ENCODE peak calls at places on chromosome 14, in six cellular contexts. O is H9, P is adipocyte, L is heart left ventricle, R is bronchial epithelial cell, C is brain microvascular endothelial cell. B is an unnamed sample.
A peak's percentile ranks its signal among the peaks of the same experiment; 100 is the strongest.

GRCh38 chr14:63717704-63718103 is 10.2 kb downstream of the SGPP1 start:
- DNase-seq in O (no peak), P (peak; percentile 47), L (no peak), R (peak; percentile 35), C (no peak), B (no peak)

GRCh38 chr14:94773682-94774211 is 3.8 kb upstream of the GSC start:
- DNase-seq in O (peak; percentile 76), P (no peak), L (no peak), R (no peak), C (no peak), B (no peak)

GRCh38 chr14:94269156-94269555 is 23.9 kb downstream of the SERPINA10 start:
- DNase-seq in O (no peak), P (no peak), L (no peak), R (no peak), C (no peak), B (no peak)

GRCh38 chr14:24634158-24634557 is at the start of gene GZMB:
- DNase-seq in O (no peak), P (no peak), L (no peak), R (peak; percentile 23), C (no peak), B (no peak)

GRCh38 chr14:72869407-72870329 is 24.2 kb downstream of the DPF3 start:
- DNase-seq in O (no peak), P (no peak), L (no peak), R (no peak), C (no peak), B (no peak)

GRCh38 chr14:95300697-95301526 is 18.8 kb downstream of the CLMN start:
- DNase-seq in O (no peak), P (no peak), L (no peak), R (no peak), C (no peak), B (no peak)

GRCh38 chr14:24055971-24056799 is 4.4 kb downstream of the CARMIL3 start:
- DNase-seq in O (no peak), P (no peak), L (no peak), R (no peak), C (no peak), B (no peak)

GRCh38 chr14:68781161-68782021 is 11.5 kb downstream of the ZFP36L1 start:
- DNase-seq in O (no peak), P (no peak), L (no peak), R (no peak), C (no peak), B (peak; percentile 64)

GRCh38 chr14:50334211-50334610 is 22.1 kb downstream of the DMAC2L start:
- DNase-seq in O (no peak), P (no peak), L (no peak), R (no peak), C (no peak), B (no peak)

GRCh38 chr14:74618078-74618952 is 6.3 kb upstream of the LTBP2 start:
- DNase-seq in O (no peak), P (peak; percentile 72), L (peak; percentile 57), R (peak; percentile 89), C (no peak), B (peak; percentile 22)

GRCh38 chr14:23548351-23549318 is 2.9 kb downstream of the ZFHX2 start:
- DNase-seq in O (peak; percentile 67), P (no peak), L (no peak), R (no peak), C (peak; percentile 64), B (no peak)

GRCh38 chr14:21791749-21792148 is 118.1 kb upstream of the OR4E1 start:
- DNase-seq in O (no peak), P (no peak), L (no peak), R (no peak), C (no peak), B (no peak)

GRCh38 chr14:43411841-43412240 is 1095.2 kb downstream of the FSCB start:
- DNase-seq in O (no peak), P (no peak), L (no peak), R (no peak), C (no peak), B (no peak)

GRCh38 chr14:68723808-68724268 is 69.0 kb downstream of the ZFP36L1 start:
- DNase-seq in O (no peak), P (no peak), L (no peak), R (no peak), C (no peak), B (no peak)

GRCh38 chr14:94593749-94594431 is 12.7 kb downstream of the SERPINA5 start:
- DNase-seq in O (no peak), P (no peak), L (no peak), R (no peak), C (no peak), B (no peak)

GRCh38 chr14:51691176-51691575 is 39.5 kb downstream of the FRMD6 start:
- DNase-seq in O (no peak), P (peak; percentile 44), L (no peak), R (peak; percentile 57), C (no peak), B (no peak)

GRCh38 chr14:73463411-73463810 is 5.1 kb upstream of the NUMB start:
- DNase-seq in O (no peak), P (peak; percentile 90), L (peak; percentile 27), R (peak; percentile 99), C (peak; percentile 96), B (peak; percentile 32)

GRCh38 chr14:100534528-100535286 is 52.5 kb downstream of the BEGAIN start:
- DNase-seq in O (peak; percentile 26), P (no peak), L (no peak), R (no peak), C (no peak), B (no peak)

GRCh38 chr14:103748539-103748867 is 32.9 kb downstream of the ZFYVE21 start:
- DNase-seq in O (no peak), P (no peak), L (no peak), R (no peak), C (no peak), B (no peak)

GRCh38 chr14:103316723-103317122 is 17.3 kb upstream of the EIF5 start:
- DNase-seq in O (peak; percentile 68), P (no peak), L (no peak), R (no peak), C (no peak), B (no peak)

GRCh38 chr14:103724116-103724515 is 8.5 kb downstream of the ZFYVE21 start:
- DNase-seq in O (no peak), P (no peak), L (peak; percentile 72), R (no peak), C (peak; percentile 60), B (peak; percentile 87)

GRCh38 chr14:91749857-91750256 is 18.0 kb upstream of the CATSPERB start:
- DNase-seq in O (no peak), P (no peak), L (no peak), R (no peak), C (no peak), B (no peak)

GRCh38 chr14:90487031-90487430 is 90.2 kb downstream of the CALM1 start:
- DNase-seq in O (peak; percentile 52), P (no peak), L (peak; percentile 35), R (no peak), C (no peak), B (no peak)

GRCh38 chr14:98931911-98932310 is 340.1 kb downstream of the BCL11B start:
- DNase-seq in O (no peak), P (no peak), L (no peak), R (no peak), C (no peak), B (no peak)

GRCh38 chr14:101858791-101859537 is 97.5 kb downstream of the PPP2R5C start:
- DNase-seq in O (no peak), P (no peak), L (no peak), R (peak; percentile 12), C (no peak), B (no peak)

GRCh38 chr14:32571995-32572866 is 243.1 kb downstream of the AKAP6 start:
- DNase-seq in O (no peak), P (no peak), L (no peak), R (no peak), C (no peak), B (no peak)

GRCh38 chr14:87044807-87045206 is 948.2 kb downstream of the GALC start:
- DNase-seq in O (no peak), P (no peak), L (no peak), R (no peak), C (no peak), B (no peak)

GRCh38 chr14:25116607-25117006 is 66.7 kb upstream of the STXBP6 start:
- DNase-seq in O (no peak), P (peak; percentile 59), L (no peak), R (no peak), C (no peak), B (no peak)

GRCh38 chr14:23375527-23376251 is 1.2 kb upstream of the CMTM5 start:
- DNase-seq in O (no peak), P (no peak), L (no peak), R (no peak), C (no peak), B (no peak)

GRCh38 chr14:105119410-105120025 is 49.1 kb downstream of the JAG2 start:
- DNase-seq in O (no peak), P (no peak), L (peak; percentile 5), R (no peak), C (no peak), B (no peak)

GRCh38 chr14:73634333-73634833 is 10.4 kb upstream of the DNAL1 start:
- DNase-seq in O (peak; percentile 93), P (no peak), L (no peak), R (peak; percentile 6), C (no peak), B (peak; percentile 66)

DNA sequence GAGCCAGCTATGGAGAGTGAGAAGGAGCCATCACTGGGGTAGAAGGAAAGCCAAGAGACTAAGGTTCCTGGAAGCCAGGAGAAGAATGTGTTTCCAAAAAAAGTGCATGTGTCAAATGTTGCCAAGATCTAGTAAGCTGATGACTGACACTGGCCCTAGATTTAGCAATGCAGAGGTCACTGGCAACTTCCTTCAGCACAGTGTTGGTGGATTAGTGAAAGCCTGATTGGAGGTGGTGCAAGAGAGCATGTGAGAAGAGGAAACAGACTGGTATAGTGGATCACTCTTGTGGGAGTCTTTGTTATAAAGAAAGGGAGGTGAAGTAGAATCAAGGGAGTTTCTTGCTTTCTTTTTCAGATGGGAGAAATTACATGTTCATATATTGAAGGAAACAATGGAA is 34.1 kb upstream of the CHGA start:
- DNase-seq in O (no peak), P (no peak), L (no peak), R (no peak), C (no peak), B (no peak)
- H3K27me3 ChIP-seq in O (no peaks in the 10 kb centered on the region), P (peaks cover 55% of the 10 kb centered on the region), L (peaks cover 13% of the 10 kb centered on the region), R (peaks cover 9% of the 10 kb centered on the region), C (peaks cover 2% of the 10 kb centered on the region), B (no peaks in the 10 kb centered on the region)

DNA sequence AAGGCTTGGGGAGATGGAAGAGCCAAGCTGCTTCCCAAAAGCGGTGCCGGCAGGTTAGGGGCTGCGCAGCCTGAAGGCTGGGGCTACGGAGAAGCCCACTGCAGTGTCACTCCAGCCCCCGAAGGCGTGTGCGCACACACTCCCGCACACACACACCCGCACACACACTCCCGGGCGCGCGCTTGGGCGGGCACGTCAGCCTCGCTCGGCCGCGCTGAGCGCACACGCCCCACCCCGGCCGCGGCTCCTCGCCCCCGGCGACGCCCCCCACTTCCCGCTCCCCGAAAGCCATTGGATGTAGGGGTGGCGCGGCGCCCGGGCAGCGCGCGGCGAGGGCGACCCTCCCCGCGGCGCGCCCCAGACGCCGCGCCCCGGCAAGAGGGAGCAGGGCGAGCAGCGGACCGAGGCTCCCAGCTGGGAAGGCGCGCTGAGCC is at the start of gene KCNK10:
- DNase-seq in O (peak; percentile 36), P (no peak), L (no peak), R (no peak), C (no peak), B (no peak)
- H3K27me3 ChIP-seq in O (peaks cover 52% of the 10 kb centered on the region), P (peaks cover 85% of the 10 kb centered on the region), L (peaks cover 70% of the 10 kb centered on the region), R (peaks cover 32% of the 10 kb centered on the region), C (peaks cover 60% of the 10 kb centered on the region), B (no peaks in the 10 kb centered on the region)

GRCh38 chr14:77151918-77152588 is 10.5 kb upstream of the ZDHHC22 start:
- DNase-seq in O (peak; percentile 12), P (peak; percentile 75), L (no peak), R (peak; percentile 52), C (no peak), B (no peak)
- H3K27me3 ChIP-seq in O (no peaks in the 10 kb centered on the region), P (peaks cover 32% of the 10 kb centered on the region), L (peaks cover 10% of the 10 kb centered on the region), R (no peaks in the 10 kb centered on the region), C (peaks cover 15% of the 10 kb centered on the region), B (no peaks in the 10 kb centered on the region)

GRCh38 chr14:61933021-61933420 is 170.8 kb downstream of the SNAPC1 start:
- DNase-seq in O (no peak), P (no peak), L (no peak), R (no peak), C (no peak), B (no peak)
- H3K27me3 ChIP-seq in O (no peaks in the 10 kb centered on the region), P (peaks cover 4% of the 10 kb centered on the region), L (no peaks in the 10 kb centered on the region), R (no peaks in the 10 kb centered on the region), C (no peaks in the 10 kb centered on the region), B (no peaks in the 10 kb centered on the region)